ENCODE peak calls at places on chromosomes 13 and 19, in nine cellular contexts. J is anterior cingulate cortex, K is NCI-H510A, U is caudate nucleus, Q is Daoy, G is T-helper 2 cell, W is sigmoid colon, V is islet precursor cell, F is GM04503. H is an unnamed sample.

GRCh38 chr13:30862707-30863106 is 43.4 kb upstream of the MEDAG start:
- DNase-seq in J (no peak), K (no peak), G (no peak), W (peak), U (no peak), Q (no peak), F (no peak), V (peak), H (no peak)

GRCh38 chr19:38773469-38774177 is at the start of gene LGALS7:
- DNase-seq in J (no peak), U (no peak), F (no peak), V (no peak), K (no peak), G (no peak), W (no peak), Q (no peak), H (no peak)

GRCh38 chr13:44088911-44089851 is 209.5 kb downstream of the LACC1 start:
- DNase-seq in Q (no peak), G (no peak), W (no peak), J (no peak), F (peak), U (no peak), K (no peak), V (no peak), H (no peak)

GRCh38 chr19:49894011-49894664 is 2.5 kb downstream of the IL4I1 start:
- DNase-seq in W (no peak), V (no peak), U (no peak), Q (no peak), K (no peak), J (no peak), G (no peak), F (no peak), H (no peak)

GRCh38 chr13:113654591-113655357 is 3.2 kb downstream of the ATP4B start:
- DNase-seq in J (no peak), G (no peak), F (no peak), W (peak), V (peak), Q (no peak), K (no peak), U (no peak), H (no peak)

GRCh38 chr19:3719868-3720532 is 11.8 kb downstream of the TJP3 start:
- DNase-seq in K (no peak), U (no peak), V (no peak), J (no peak), G (no peak), W (no peak), F (no peak), Q (no peak), H (no peak)

GRCh38 chr13:32917504-32917903 is 98.7 kb upstream of the KL start:
- DNase-seq in F (no peak), W (no peak), V (no peak), K (no peak), G (no peak), U (no peak), Q (no peak), J (no peak), H (no peak)

GRCh38 chr13:114127473-114128347 is 4.7 kb downstream of the RASA3 start:
- DNase-seq in J (no peak), V (no peak), W (no peak), G (no peak), Q (no peak), K (no peak), U (no peak), F (no peak), H (no peak)

GRCh38 chr19:10086904-10087256 is 763 bp downstream of the SHFL start:
- DNase-seq in V (no peak), W (peak), G (no peak), U (no peak), Q (no peak), K (no peak), F (no peak), J (no peak), H (no peak)

GRCh38 chr13:99658266-99658991 is 157.2 kb downstream of the TM9SF2 start:
- DNase-seq in U (peak), K (peak), V (peak), J (no peak), G (peak), F (no peak), Q (peak), W (peak), H (peak)

GRCh38 chr19:39247701-39248664 is 673 bp downstream of the IFNL4 start:
- DNase-seq in J (no peak), K (no peak), Q (peak), V (peak), W (no peak), G (no peak), F (no peak), U (no peak), H (no peak)

GRCh38 chr19:19006213-19006612 is 27.1 kb downstream of the SUGP2 start:
- DNase-seq in Q (no peak), K (no peak), J (no peak), F (no peak), U (no peak), W (no peak), G (no peak), V (no peak), H (no peak)

GRCh38 chr19:38035515-38036495 is 128.8 kb downstream of the SIPA1L3 start:
- DNase-seq in Q (peak), K (no peak), F (no peak), V (no peak), J (no peak), U (peak), G (no peak), W (no peak), H (no peak)

GRCh38 chr19:18427752-18428131 is 8.5 kb downstream of the SSBP4 start:
- DNase-seq in F (no peak), G (no peak), J (no peak), U (no peak), W (no peak), Q (no peak), V (no peak), K (no peak), H (no peak)

GRCh38 chr13:54394319-54394718 is 1365.7 kb downstream of the OLFM4 start:
- DNase-seq in G (no peak), F (no peak), J (no peak), V (no peak), Q (no peak), U (no peak), K (no peak), W (no peak), H (no peak)

GRCh38 chr19:5458420-5458819 is 3.2 kb downstream of the ZNRF4 start:
- DNase-seq in V (no peak), J (no peak), F (no peak), G (no peak), U (no peak), K (no peak), W (no peak), Q (no peak), H (no peak)

GRCh38 chr13:87827479-87827878 is 156.3 kb downstream of the SLITRK5 start:
- DNase-seq in F (peak), J (no peak), Q (no peak), K (no peak), W (no peak), V (no peak), G (no peak), U (peak), H (peak)

GRCh38 chr19:35759697-35760096 is 1.7 kb downstream of the PROSER3 start:
- DNase-seq in Q (no peak), K (no peak), V (peak), J (no peak), F (no peak), U (no peak), G (no peak), W (no peak), H (no peak)

GRCh38 chr13:67844544-67844943 is 614.4 kb upstream of the PCDH9 start:
- DNase-seq in V (no peak), U (no peak), G (no peak), K (no peak), W (no peak), J (no peak), Q (no peak), F (no peak), H (no peak)

GRCh38 chr19:32404939-32405430 is 585 bp upstream of the DPY19L3 start:
- DNase-seq in K (no peak), G (no peak), U (peak), W (peak), Q (peak), V (no peak), F (no peak), J (peak), H (peak)

GRCh38 chr13:39038569-39038898 is 278 bp downstream of the NHLRC3 start:
- DNase-seq in F (no peak), Q (no peak), G (peak), W (no peak), U (no peak), V (no peak), J (no peak), K (no peak), H (no peak)

GRCh38 chr13:35787937-35788336 is 311.4 kb upstream of the MAB21L1 start:
- DNase-seq in V (no peak), U (no peak), K (no peak), G (no peak), J (no peak), Q (no peak), F (no peak), W (no peak), H (no peak)

GRCh38 chr13:76853481-76853880 is 32.7 kb downstream of the KCTD12 start:
- DNase-seq in U (no peak), F (no peak), J (no peak), V (no peak), Q (peak), G (no peak), K (no peak), W (no peak), H (no peak)

GRCh38 chr19:49851456-49852259 is 699 bp downstream of the PTOV1 start:
- DNase-seq in U (no peak), Q (peak), W (no peak), J (no peak), G (no peak), F (no peak), V (peak), K (no peak), H (no peak)

GRCh38 chr13:107866666-107867623 is 348.4 kb downstream of the LIG4 start:
- DNase-seq in J (peak), W (no peak), U (peak), F (no peak), G (no peak), K (peak), Q (peak), V (peak), H (peak)

GRCh38 chr13:113393226-113393571 is 29.3 kb upstream of the GRTP1 start:
- DNase-seq in F (no peak), K (no peak), J (no peak), W (no peak), V (peak), G (no peak), U (no peak), Q (no peak), H (no peak)

GRCh38 chr13:99436013-99436412 is 65.3 kb upstream of the TM9SF2 start:
- DNase-seq in K (no peak), F (no peak), V (no peak), G (no peak), J (no peak), W (no peak), U (no peak), Q (no peak), H (no peak)

GRCh38 chr13:94764576-94765321 is 52.4 kb upstream of the SOX21 start:
- DNase-seq in K (no peak), G (no peak), F (no peak), Q (peak), V (no peak), J (no peak), U (no peak), W (no peak), H (no peak)

GRCh38 chr19:5090780-5091575 is 122.1 kb downstream of the KDM4B start:
- DNase-seq in Q (peak), V (peak), F (peak), U (peak), G (no peak), J (no peak), W (peak), K (no peak), H (no peak)